ENCODE peak calls at places on chromosomes 5 and 9, in four cellular contexts. A is HepG2, U is K562, O is GM12878. Q is an unnamed sample.

GRCh38 chr5:147369742-147370374 is 135.0 kb downstream of the STK32A start:
- DNase-seq in U (no peak), A (no peak), O (no peak), Q (no peak)

GRCh38 chr5:60395712-60396329 is 304.1 kb downstream of the DEPDC1B start:
- DNase-seq in O (no peak), A (no peak), U (peak), Q (no peak)

GRCh38 chr9:126599047-126599650 is 14.6 kb upstream of the LMX1B start:
- DNase-seq in O (no peak), A (no peak), U (no peak), Q (no peak)

GRCh38 chr5:132663771-132664695 is 6.1 kb downstream of the IL13 start:
- DNase-seq in U (peak), A (no peak), O (peak), Q (no peak)

GRCh38 chr5:83034552-83035181 is 42.5 kb downstream of the TMEM167A start:
- DNase-seq in U (no peak), A (no peak), O (no peak), Q (peak)

GRCh38 chr5:126490167-126490937 is 67.1 kb downstream of the GRAMD2B start:
- DNase-seq in A (no peak), O (no peak), U (no peak), Q (peak)

GRCh38 chr5:139960723-139961383 is 82.2 kb downstream of the NRG2 start:
- DNase-seq in A (no peak), O (peak), U (no peak), Q (no peak)

GRCh38 chr9:135971892-135972291 is 10.7 kb upstream of the UBAC1 start:
- DNase-seq in U (peak), A (peak), O (no peak), Q (peak)

GRCh38 chr5:31894131-31894530 is 255.2 kb downstream of the PDZD2 start:
- DNase-seq in O (no peak), U (no peak), A (no peak), Q (no peak)

GRCh38 chr5:139278540-139279274 is 14.8 kb upstream of the MATR3 start:
- DNase-seq in A (no peak), U (no peak), O (no peak), Q (no peak)

GRCh38 chr5:170848033-170848432 is 13.8 kb upstream of the RANBP17 start:
- DNase-seq in A (no peak), U (no peak), O (no peak), Q (no peak)

GRCh38 chr9:6467006-6467625 is 54.1 kb downstream of the UHRF2 start:
- DNase-seq in A (no peak), O (no peak), U (no peak), Q (no peak)

GRCh38 chr9:132849168-132849831 is 28.8 kb downstream of the AK8 start:
- DNase-seq in O (no peak), A (no peak), U (no peak), Q (no peak)

GRCh38 chr5:137036630-137037029 is 462.5 kb downstream of the SPOCK1 start:
- DNase-seq in A (no peak), U (no peak), O (no peak), Q (no peak)

GRCh38 chr5:176559683-176560082 is 10.5 kb downstream of the CDHR2 start:
- DNase-seq in O (no peak), U (peak), A (no peak), Q (no peak)

GRCh38 chr9:131739192-131739961 is 499 bp downstream of the RAPGEF1 start:
- DNase-seq in A (no peak), O (no peak), U (peak), Q (peak)

GRCh38 chr9:132586830-132587483 is 4.6 kb downstream of the BARHL1 start:
- DNase-seq in A (no peak), O (no peak), U (no peak), Q (no peak)

GRCh38 chr9:38689678-38690077 is 30.3 kb downstream of the FAM240B start:
- DNase-seq in A (no peak), U (no peak), O (no peak), Q (no peak)

GRCh38 chr5:79133657-79134451 is 22.2 kb downstream of the BHMT start:
- DNase-seq in U (peak), A (peak), O (peak), Q (peak)

GRCh38 chr5:172772112-172772906 is 1.3 kb upstream of the DUSP1 start:
- DNase-seq in A (peak), U (peak), O (no peak), Q (peak)

GRCh38 chr5:14054111-14054854 is 88.9 kb upstream of the TRIO start:
- DNase-seq in O (no peak), A (no peak), U (no peak), Q (no peak)

GRCh38 chr5:140342896-140343295 is 3.5 kb downstream of the HBEGF start:
- DNase-seq in O (no peak), U (no peak), A (no peak), Q (no peak)

GRCh38 chr9:30584559-30584958 is 1799.9 kb upstream of the ACO1 start:
- DNase-seq in U (no peak), A (no peak), O (no peak), Q (no peak)

GRCh38 chr5:139682016-139682975 is 34.1 kb downstream of the CXXC5 start:
- DNase-seq in U (no peak), O (no peak), A (no peak), Q (no peak)

GRCh38 chr9:38362912-38363588 is 29.5 kb upstream of the ALDH1B1 start:
- DNase-seq in U (peak), A (peak), O (peak), Q (peak)

GRCh38 chr5:102974177-102974576 is 145.8 kb downstream of the GIN1 start:
- DNase-seq in O (no peak), U (no peak), A (no peak), Q (no peak)

GRCh38 chr9:23477908-23478307 is 348.1 kb downstream of the ELAVL2 start:
- DNase-seq in A (no peak), O (no peak), U (no peak), Q (no peak)

GRCh38 chr9:38414040-38414723 is 10.1 kb downstream of the IGFBPL1 start:
- DNase-seq in A (no peak), U (no peak), O (no peak), Q (no peak)

GRCh38 chr9:14710804-14711203 is 11.7 kb downstream of the CER1 start:
- DNase-seq in U (no peak), A (no peak), O (no peak), Q (no peak)

GRCh38 chr5:124806026-124806856 is 59.8 kb upstream of the ZNF608 start:
- DNase-seq in A (peak), O (no peak), U (peak), Q (peak)

GRCh38 chr5:73789851-73790281 is 163.9 kb downstream of the ARHGEF28 start:
- DNase-seq in A (no peak), U (no peak), O (peak), Q (no peak)

GRCh38 chr9:124613849-124614248 is 106.7 kb upstream of the NR5A1 start:
- DNase-seq in A (no peak), U (no peak), O (no peak), Q (no peak)

GRCh38 chr9:134462304-134462703 is 136.0 kb downstream of the RXRA start:
- DNase-seq in U (no peak), A (no peak), O (no peak), Q (no peak)

GRCh38 chr5:116572375-116573278 is 2.0 kb downstream of the SEMA6A start:
- DNase-seq in O (no peak), A (no peak), U (no peak), Q (peak)

GRCh38 chr5:74040065-74040551 is 414.1 kb downstream of the ARHGEF28 start:
- DNase-seq in U (no peak), O (no peak), A (no peak), Q (no peak)

GRCh38 chr9:131423171-131423581 is 29.3 kb downstream of the PRRC2B start:
- DNase-seq in U (no peak), O (peak), A (no peak), Q (no peak)

GRCh38 chr9:34659592-34660253 is 2.7 kb downstream of the CCL27 start:
- DNase-seq in U (no peak), O (no peak), A (no peak), Q (no peak)

GRCh38 chr5:134979416-134979815 is 11.7 kb downstream of the CATSPER3 start:
- DNase-seq in U (no peak), O (no peak), A (no peak), Q (no peak)

GRCh38 chr5:134976841-134977240 is 9.1 kb downstream of the CATSPER3 start:
- DNase-seq in O (no peak), A (no peak), U (no peak), Q (no peak)

GRCh38 chr5:134975843-134976242 is 8.1 kb downstream of the CATSPER3 start:
- DNase-seq in U (no peak), A (no peak), O (no peak), Q (no peak)

GRCh38 chr5:134975078-134975715 is 7.5 kb downstream of the CATSPER3 start:
- DNase-seq in U (no peak), A (peak), O (no peak), Q (no peak)
- TF ChIP-seq TARDBP in U (no peak), A (no peak), O (no peak), Q (no peak)

DNA sequence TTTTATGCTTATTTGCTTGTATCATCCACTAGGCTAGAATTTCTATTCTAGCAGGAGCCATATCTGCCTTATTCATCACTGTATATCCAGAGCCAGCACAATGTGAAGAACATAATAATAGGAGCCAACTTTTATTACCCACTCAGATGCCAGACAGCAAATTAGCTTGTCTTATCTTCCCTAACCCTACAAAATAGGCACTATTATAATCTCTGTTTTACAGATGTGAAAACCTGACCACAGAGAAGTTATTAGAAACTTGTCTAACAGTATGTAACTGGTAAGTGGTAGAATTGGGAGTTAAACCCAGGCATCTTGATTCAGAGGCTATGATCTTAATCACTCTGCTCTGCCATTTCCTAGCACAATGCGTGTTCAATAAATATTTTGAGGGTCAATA is 579.5 kb downstream of the CAAP1 start:
- DNase-seq in A (no peak), U (no peak), O (no peak), Q (no peak)
- TF ChIP-seq TARDBP in A (no peak), U (no peak), O (no peak), Q (no peak)

DNA sequence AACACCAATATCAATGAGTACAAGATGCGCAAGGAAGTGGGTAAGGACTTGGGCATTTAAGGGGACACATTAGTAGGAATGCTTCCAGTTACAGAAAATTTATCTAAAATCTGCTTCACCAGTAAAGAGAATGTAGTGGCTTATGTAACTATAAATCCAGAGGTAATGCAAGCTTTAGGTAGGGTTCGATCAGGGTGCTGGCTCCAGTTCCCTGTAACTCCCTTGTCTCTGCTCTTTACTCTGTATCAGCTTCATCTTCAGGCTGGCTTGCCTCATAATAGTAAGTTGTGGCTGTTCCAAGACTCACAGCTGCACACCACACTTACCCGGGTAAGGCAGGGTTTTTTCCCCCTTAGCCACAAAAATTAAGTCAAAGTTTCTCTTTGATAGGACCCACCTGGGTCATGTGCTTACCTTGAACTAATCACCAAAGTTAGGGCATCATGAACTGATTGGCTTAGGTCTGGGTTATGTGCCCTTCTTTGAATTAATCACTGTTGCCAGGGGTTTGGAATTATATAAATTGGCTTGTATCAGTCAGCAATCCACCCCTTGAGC is 35.5 kb downstream of the ARHGEF37 start:
- DNase-seq in U (no peak), A (no peak), O (peak), Q (no peak)
- TF ChIP-seq TARDBP in U (no peak), A (no peak), O (no peak), Q (no peak)

GRCh38 chr5:157994271-157994691 is 135.3 kb upstream of the CLINT1 start:
- DNase-seq in A (no peak), U (no peak), O (no peak), Q (no peak)

GRCh38 chr5:157999696-158000095 is 140.8 kb upstream of the CLINT1 start:
- DNase-seq in O (no peak), U (no peak), A (no peak), Q (no peak)

GRCh38 chr5:157994906-157995519 is 136.1 kb upstream of the CLINT1 start:
- DNase-seq in A (peak), U (peak), O (peak), Q (peak)

GRCh38 chr5:157993201-157993600 is 134.3 kb upstream of the CLINT1 start:
- DNase-seq in O (no peak), U (no peak), A (no peak), Q (no peak)

DNA sequence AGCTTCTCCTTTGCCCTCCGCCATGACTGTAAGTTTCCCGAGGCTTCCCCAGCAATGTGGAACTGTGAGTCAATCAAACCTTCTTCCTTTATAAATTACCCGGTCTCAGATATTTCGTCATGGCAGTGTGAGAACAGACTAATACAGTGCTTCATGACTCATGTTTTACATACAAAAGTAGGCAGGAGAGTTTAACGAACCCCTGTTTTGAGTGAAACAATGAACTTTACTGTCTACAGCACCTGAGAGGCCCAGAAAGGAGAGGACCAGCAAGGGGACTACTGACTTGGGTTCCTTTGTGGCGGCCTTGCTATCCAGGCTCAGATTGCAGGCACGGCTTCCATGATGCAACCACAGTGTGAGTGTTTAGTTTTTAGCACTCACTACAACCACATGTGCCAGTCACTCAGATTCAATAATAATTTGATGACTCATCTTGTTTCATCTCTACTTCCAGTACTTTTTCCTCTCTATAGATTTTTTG is 139.1 kb upstream of the CLINT1 start:
- DNase-seq in U (no peak), A (no peak), O (no peak), Q (no peak)
- TF ChIP-seq TARDBP in U (no peak), A (no peak), O (no peak), Q (no peak)

GRCh38 chr5:179893076-179893957 is 14.4 kb downstream of the TBC1D9B start:
- DNase-seq in U (no peak), O (no peak), A (no peak), Q (no peak)
- TF ChIP-seq TARDBP in U (no peak), O (no peak), A (no peak), Q (no peak)